ENCODE peak calls at places on chromosome 20, in six cellular contexts. Y is neural crest cell; H is fibroblast of pulmonary artery; U is progenitor cell of endocrine pancreas; V is CD4-positive, alpha-beta T cell; M is NCI-H187. W is an unnamed sample.

GRCh38 chr20:24978493-24978892 is 14.1 kb downstream of the APMAP start:
- DNase-seq in Y (no peak), H (no peak), U (no peak), V (no peak), M (no peak), W (no peak)

GRCh38 chr20:51185277-51185676 is 162.4 kb upstream of the KCNG1 start:
- DNase-seq in Y (no peak), H (no peak), U (no peak), V (no peak), M (no peak), W (no peak)

GRCh38 chr20:54633903-54634302 is 158.5 kb downstream of the DOK5 start:
- DNase-seq in Y (no peak), H (no peak), U (no peak), V (no peak), M (no peak), W (peak)

GRCh38 chr20:10519361-10520048 is 84.4 kb downstream of the SLX4IP start:
- DNase-seq in Y (no peak), H (peak), U (no peak), V (no peak), M (no peak), W (no peak)

GRCh38 chr20:4613718-4614620 is 107.7 kb upstream of the PRND start:
- DNase-seq in Y (peak), H (peak), U (no peak), V (peak), M (peak), W (peak)

GRCh38 chr20:16479666-16480065 is 93.6 kb downstream of the KIF16B start:
- DNase-seq in Y (no peak), H (no peak), U (no peak), V (no peak), M (no peak), W (no peak)

GRCh38 chr20:33790571-33790970 is 20.6 kb upstream of the CHMP4B start:
- DNase-seq in Y (no peak), H (no peak), U (no peak), V (no peak), M (no peak), W (no peak)

GRCh38 chr20:43667341-43668132 is 623 bp downstream of the MYBL2 start:
- DNase-seq in Y (peak), H (no peak), U (no peak), V (no peak), M (no peak), W (peak)

GRCh38 chr20:33415948-33416347 is 14.6 kb upstream of the CDK5RAP1 start:
- DNase-seq in Y (peak), H (peak), U (no peak), V (no peak), M (no peak), W (no peak)

GRCh38 chr20:62624325-62624690 is 18.0 kb upstream of the SLCO4A1 start:
- DNase-seq in Y (no peak), H (no peak), U (no peak), V (no peak), M (no peak), W (no peak)

GRCh38 chr20:44068780-44069191 is 118.2 kb downstream of the JPH2 start:
- DNase-seq in Y (no peak), H (no peak), U (peak), V (peak), M (no peak), W (no peak)

GRCh38 chr20:20404546-20405092 is 36.7 kb downstream of the INSM1 start:
- DNase-seq in Y (no peak), H (no peak), U (no peak), V (no peak), M (no peak), W (no peak)

GRCh38 chr20:48926816-48927215 is 5.3 kb downstream of the ARFGEF2 start:
- DNase-seq in Y (no peak), H (no peak), U (no peak), V (no peak), M (no peak), W (no peak)

GRCh38 chr20:38883981-38884733 is 42.1 kb upstream of the FAM83D start:
- DNase-seq in Y (no peak), H (no peak), U (no peak), V (no peak), M (no peak), W (no peak)

GRCh38 chr20:3464166-3464565 is 6.7 kb upstream of the ATRN start:
- DNase-seq in Y (no peak), H (no peak), U (no peak), V (no peak), M (no peak), W (no peak)

GRCh38 chr20:35468671-35469334 is 13.4 kb downstream of the CEP250 start:
- DNase-seq in Y (no peak), H (no peak), U (no peak), V (no peak), M (no peak), W (no peak)

GRCh38 chr20:16395366-16395765 is 177.9 kb downstream of the KIF16B start:
- DNase-seq in Y (no peak), H (no peak), U (no peak), V (no peak), M (no peak), W (no peak)